ENCODE peak calls at places on chromosomes 12 and 14, in eight cellular contexts. D is fibroblast of lung; N is AG04450; M is GM12891; G is naive thymus-derived CD8-positive, alpha-beta T cell; H is NCI-H1092; W is astrocyte of the spinal cord; B is AG10803. T is an unnamed sample.

GRCh38 chr12:68915055-68915454 is 17.9 kb downstream of the CPM start:
- DNase-seq in B (peak; percentile 95), G (no peak), W (peak; percentile 94), M (no peak), N (peak; percentile 18), D (peak; percentile 97), H (no peak), T (no peak)

GRCh38 chr12:80400591-80400991 is 43.4 kb upstream of the PTPRQ start:
- DNase-seq in B (peak; percentile 12), W (peak; percentile 36), D (peak; percentile 50), G (no peak), M (no peak), N (no peak), H (no peak), T (no peak)

GRCh38 chr14:34301107-34301734 is 160.8 kb downstream of the SPTSSA start:
- DNase-seq in B (peak; percentile 25), N (no peak), H (peak; percentile 53), D (peak; percentile 37), M (peak; percentile 30), W (peak; percentile 40), G (no peak), T (no peak)

GRCh38 chr12:94705656-94706055 is 55.3 kb upstream of the TMCC3 start:
- DNase-seq in D (no peak), M (no peak), G (no peak), W (no peak), B (no peak), N (no peak), H (no peak), T (no peak)

GRCh38 chr14:86935241-86935640 is 1057.7 kb downstream of the GALC start:
- DNase-seq in M (no peak), W (peak; percentile 73), B (peak; percentile 50), D (peak; percentile 91), G (no peak), N (no peak), H (no peak), T (no peak)

GRCh38 chr14:60092516-60092915 is 793 bp downstream of the PCNX4 start:
- DNase-seq in N (no peak), B (peak; percentile 44), G (no peak), W (peak; percentile 55), D (peak; percentile 57), H (no peak), M (no peak), T (no peak)

GRCh38 chr14:33509454-33509853 is 441.4 kb downstream of the EGLN3 start:
- DNase-seq in D (peak; percentile 20), W (no peak), G (no peak), M (no peak), H (no peak), N (no peak), B (no peak), T (no peak)

GRCh38 chr12:121782616-121782966 is 10.9 kb downstream of the RHOF start:
- DNase-seq in M (no peak), N (no peak), G (no peak), D (no peak), W (no peak), B (no peak), H (no peak), T (no peak)

GRCh38 chr12:115810166-115810565 is 467.3 kb downstream of the MED13L start:
- DNase-seq in M (no peak), G (no peak), W (no peak), N (no peak), H (no peak), D (no peak), B (no peak), T (no peak)

GRCh38 chr12:95339086-95339788 is 121.6 kb downstream of the VEZT start:
- DNase-seq in H (no peak), D (no peak), N (no peak), B (peak; percentile 42), M (no peak), W (no peak), G (no peak), T (no peak)

GRCh38 chr14:56081139-56081538 is 37.1 kb upstream of the PELI2 start:
- DNase-seq in B (peak; percentile 75), G (no peak), M (no peak), H (no peak), W (no peak), N (no peak), D (peak; percentile 6), T (no peak)

GRCh38 chr14:95695051-95695450 is 8.8 kb downstream of the TCL1B start:
- DNase-seq in G (no peak), B (no peak), M (no peak), N (no peak), D (no peak), W (no peak), H (no peak), T (no peak)

GRCh38 chr14:24309538-24310386 is at the start of gene LTB4R2:
- DNase-seq in G (no peak), B (no peak), H (no peak), D (no peak), W (no peak), M (no peak), N (no peak), T (no peak)

GRCh38 chr14:92960706-92961566 is 38.0 kb downstream of the CHGA start:
- DNase-seq in D (peak; percentile 67), H (no peak), M (no peak), W (peak; percentile 51), G (no peak), N (peak; percentile 11), B (peak; percentile 25), T (no peak)

GRCh38 chr12:88495031-88495430 is 85.2 kb downstream of the KITLG start:
- DNase-seq in N (no peak), B (no peak), W (no peak), D (no peak), M (no peak), H (no peak), G (no peak), T (no peak)

GRCh38 chr12:30840715-30841114 is 85.8 kb upstream of the TSPAN11 start:
- DNase-seq in B (no peak), N (no peak), M (no peak), W (no peak), H (no peak), D (no peak), G (no peak), T (no peak)

GRCh38 chr12:122517877-122518276 is 8.9 kb downstream of the RSRC2 start:
- DNase-seq in G (no peak), H (no peak), M (no peak), D (peak; percentile 99), N (peak; percentile 82), W (peak; percentile 97), B (peak; percentile 94), T (no peak)

GRCh38 chr14:77338332-77338731 is 17.5 kb downstream of the GSTZ1 start:
- DNase-seq in W (no peak), M (no peak), D (no peak), G (no peak), B (no peak), H (no peak), N (no peak), T (no peak)

GRCh38 chr12:67358686-67359374 is 89.7 kb downstream of the CAND1 start:
- DNase-seq in M (no peak), W (peak; percentile 90), H (no peak), G (no peak), N (peak; percentile 37), B (peak; percentile 99), D (peak; percentile 92), T (no peak)

GRCh38 chr12:57366315-57366714 is 64.5 kb downstream of the R3HDM2 start:
- DNase-seq in D (no peak), W (no peak), B (no peak), H (no peak), M (no peak), G (no peak), N (no peak), T (no peak)

GRCh38 chr12:88362439-88362838 is 217.8 kb downstream of the KITLG start:
- DNase-seq in N (no peak), B (peak; percentile 28), G (no peak), M (no peak), H (no peak), W (peak; percentile 28), D (peak; percentile 60), T (no peak)

GRCh38 chr12:88390811-88391210 is 189.5 kb downstream of the KITLG start:
- DNase-seq in B (no peak), N (no peak), H (no peak), G (no peak), D (no peak), M (no peak), W (no peak), T (no peak)

GRCh38 chr12:84793558-84794367 is 118.8 kb downstream of the SLC6A15 start:
- DNase-seq in N (no peak), D (peak; percentile 87), W (peak; percentile 67), H (no peak), B (peak; percentile 48), G (no peak), M (no peak), T (no peak)

GRCh38 chr14:71733210-71733883 is 198.9 kb upstream of the RGS6 start:
- DNase-seq in B (peak; percentile 68), D (peak; percentile 82), M (no peak), G (no peak), N (no peak), W (peak; percentile 62), H (no peak), T (no peak)

GRCh38 chr12:103495158-103495782 is 498 bp downstream of the C12orf42 start:
- DNase-seq in H (peak; percentile 64), B (no peak), N (no peak), D (no peak), M (peak; percentile 63), W (no peak), G (peak; percentile 75), T (peak; percentile 45)

GRCh38 chr14:56145181-56145580 is 27.0 kb downstream of the PELI2 start:
- DNase-seq in G (no peak), B (no peak), M (no peak), W (no peak), H (no peak), N (no peak), D (no peak), T (no peak)

GRCh38 chr14:48943913-48944312 is 642.3 kb downstream of the RPS29 start:
- DNase-seq in D (peak; percentile 37), M (no peak), H (no peak), B (no peak), N (no peak), W (no peak), G (no peak), T (no peak)

GRCh38 chr14:101132588-101132987 is 229.1 kb upstream of the RTL1 start:
- DNase-seq in N (no peak), W (no peak), H (no peak), D (no peak), M (no peak), G (no peak), B (no peak), T (no peak)

GRCh38 chr12:27014859-27015729 is 910 bp upstream of the TM7SF3 start:
- DNase-seq in D (no peak), B (no peak), W (no peak), G (no peak), N (no peak), M (no peak), H (no peak), T (no peak)

GRCh38 chr14:29905549-29905948 is 22.1 kb downstream of the PRKD1 start:
- DNase-seq in W (no peak), M (no peak), N (no peak), B (no peak), G (no peak), D (no peak), H (no peak), T (no peak)

GRCh38 chr12:62522984-62523383 is 56.4 kb downstream of the MON2 start:
- DNase-seq in N (no peak), W (no peak), H (no peak), B (peak; percentile 2), D (peak; percentile 10), M (no peak), G (no peak), T (no peak)

GRCh38 chr12:22377731-22378496 is 43.4 kb upstream of the ST8SIA1 start:
- DNase-seq in M (no peak), G (no peak), H (no peak), B (no peak), N (no peak), W (peak; percentile 33), D (peak; percentile 58), T (no peak)

GRCh38 chr12:66279127-66279712 is 23.1 kb upstream of the HELB start:
- DNase-seq in M (no peak), B (no peak), H (no peak), N (no peak), D (peak; percentile 7), W (peak; percentile 22), G (peak; percentile 29), T (peak; percentile 25)

GRCh38 chr12:81080431-81080983 is 2.6 kb downstream of the ACSS3 start:
- DNase-seq in G (no peak), N (no peak), H (no peak), W (no peak), D (peak; percentile 57), M (no peak), B (peak; percentile 6), T (no peak)

T was measured in effector CD4-positive, alpha-beta T cell.